ENCODE peak calls at places on chromosomes 16 and 17, in ten cellular contexts. One of them, this sample, is unnamed.

GRCh38 chr16:1188781-1189189 is 35.9 kb downstream of the CACNA1H start:
- DNase-seq in NCI-H1694 treated with DMSO at 0.1 percent for 48 hours: no peak
- DNase-seq in stimulated activated naive CD8-positive, alpha-beta T cell treated with anti-CD3 and anti-CD28 coated beads, Interleukin-15, Interleukin-2, amounts not matched to agents 100 U/mL and 50 U/mL, for 24 hours: peak
- DNase-seq in HCEC 1CT: no peak
- DNase-seq in AG10803: peak
- DNase-seq in activated T-cell treated with anti-CD3 and anti-CD28 coated beads, Interleukin-2, amount 50 U/mL, for 4 hours: peak
- DNase-seq in GM04503: no peak
- DNase-seq in adrenal gland: no peak
- DNase-seq in H9: peak
- DNase-seq in RPMI7951: peak
- DNase-seq in this sample: peak

GRCh38 chr17:59785091-59785799 is 77.8 kb downstream of the VMP1 start:
- DNase-seq in NCI-H1694 treated with DMSO at 0.1 percent for 48 hours: no peak
- DNase-seq in stimulated activated naive CD8-positive, alpha-beta T cell treated with anti-CD3 and anti-CD28 coated beads, Interleukin-15, Interleukin-2, amounts not matched to agents 100 U/mL and 50 U/mL, for 24 hours: no peak
- DNase-seq in HCEC 1CT: no peak
- DNase-seq in AG10803: peak
- DNase-seq in activated T-cell treated with anti-CD3 and anti-CD28 coated beads, Interleukin-2, amount 50 U/mL, for 4 hours: no peak
- DNase-seq in GM04503: no peak
- DNase-seq in adrenal gland: no peak
- DNase-seq in H9: no peak
- DNase-seq in RPMI7951: peak
- DNase-seq in this sample: no peak

GRCh38 chr16:66510711-66511614 is 39.0 kb downstream of the TK2 start:
- DNase-seq in NCI-H1694 treated with DMSO at 0.1 percent for 48 hours: no peak
- DNase-seq in stimulated activated naive CD8-positive, alpha-beta T cell treated with anti-CD3 and anti-CD28 coated beads, Interleukin-15, Interleukin-2, amounts not matched to agents 100 U/mL and 50 U/mL, for 24 hours: no peak
- DNase-seq in HCEC 1CT: no peak
- DNase-seq in AG10803: no peak
- DNase-seq in activated T-cell treated with anti-CD3 and anti-CD28 coated beads, Interleukin-2, amount 50 U/mL, for 4 hours: no peak
- DNase-seq in GM04503: no peak
- DNase-seq in adrenal gland: peak
- DNase-seq in H9: no peak
- DNase-seq in RPMI7951: peak
- DNase-seq in this sample: no peak

GRCh38 chr17:6427284-6427781 is 7.6 kb downstream of the AIPL1 start:
- DNase-seq in NCI-H1694 treated with DMSO at 0.1 percent for 48 hours: no peak
- DNase-seq in stimulated activated naive CD8-positive, alpha-beta T cell treated with anti-CD3 and anti-CD28 coated beads, Interleukin-15, Interleukin-2, amounts not matched to agents 100 U/mL and 50 U/mL, for 24 hours: peak
- DNase-seq in HCEC 1CT: no peak
- DNase-seq in AG10803: peak
- DNase-seq in activated T-cell treated with anti-CD3 and anti-CD28 coated beads, Interleukin-2, amount 50 U/mL, for 4 hours: no peak
- DNase-seq in GM04503: no peak
- DNase-seq in adrenal gland: no peak
- DNase-seq in H9: no peak
- DNase-seq in RPMI7951: peak
- DNase-seq in this sample: no peak

GRCh38 chr17:74387365-74388218 is 20.3 kb downstream of the GPR142 start:
- DNase-seq in NCI-H1694 treated with DMSO at 0.1 percent for 48 hours: no peak
- DNase-seq in stimulated activated naive CD8-positive, alpha-beta T cell treated with anti-CD3 and anti-CD28 coated beads, Interleukin-15, Interleukin-2, amounts not matched to agents 100 U/mL and 50 U/mL, for 24 hours: no peak
- DNase-seq in HCEC 1CT: no peak
- DNase-seq in AG10803: no peak
- DNase-seq in activated T-cell treated with anti-CD3 and anti-CD28 coated beads, Interleukin-2, amount 50 U/mL, for 4 hours: no peak
- DNase-seq in GM04503: no peak
- DNase-seq in adrenal gland: no peak
- DNase-seq in H9: no peak
- DNase-seq in RPMI7951: no peak
- DNase-seq in this sample: no peak

GRCh38 chr16:55470533-55471371 is 8.2 kb upstream of the MMP2 start:
- DNase-seq in NCI-H1694 treated with DMSO at 0.1 percent for 48 hours: no peak
- DNase-seq in stimulated activated naive CD8-positive, alpha-beta T cell treated with anti-CD3 and anti-CD28 coated beads, Interleukin-15, Interleukin-2, amounts not matched to agents 100 U/mL and 50 U/mL, for 24 hours: no peak
- DNase-seq in HCEC 1CT: no peak
- DNase-seq in AG10803: peak
- DNase-seq in activated T-cell treated with anti-CD3 and anti-CD28 coated beads, Interleukin-2, amount 50 U/mL, for 4 hours: no peak
- DNase-seq in GM04503: no peak
- DNase-seq in adrenal gland: no peak
- DNase-seq in H9: peak
- DNase-seq in RPMI7951: peak
- DNase-seq in this sample: peak

GRCh38 chr17:75067856-75068255 is 19.9 kb upstream of the SLC16A5 start:
- DNase-seq in NCI-H1694 treated with DMSO at 0.1 percent for 48 hours: no peak
- DNase-seq in stimulated activated naive CD8-positive, alpha-beta T cell treated with anti-CD3 and anti-CD28 coated beads, Interleukin-15, Interleukin-2, amounts not matched to agents 100 U/mL and 50 U/mL, for 24 hours: no peak
- DNase-seq in HCEC 1CT: no peak
- DNase-seq in AG10803: no peak
- DNase-seq in activated T-cell treated with anti-CD3 and anti-CD28 coated beads, Interleukin-2, amount 50 U/mL, for 4 hours: no peak
- DNase-seq in GM04503: no peak
- DNase-seq in adrenal gland: no peak
- DNase-seq in H9: no peak
- DNase-seq in RPMI7951: no peak
- DNase-seq in this sample: no peak

GRCh38 chr17:40530988-40531971 is 29.9 kb upstream of the TNS4 start:
- DNase-seq in NCI-H1694 treated with DMSO at 0.1 percent for 48 hours: no peak
- DNase-seq in stimulated activated naive CD8-positive, alpha-beta T cell treated with anti-CD3 and anti-CD28 coated beads, Interleukin-15, Interleukin-2, amounts not matched to agents 100 U/mL and 50 U/mL, for 24 hours: peak
- DNase-seq in HCEC 1CT: no peak
- DNase-seq in AG10803: no peak
- DNase-seq in activated T-cell treated with anti-CD3 and anti-CD28 coated beads, Interleukin-2, amount 50 U/mL, for 4 hours: peak
- DNase-seq in GM04503: no peak
- DNase-seq in adrenal gland: no peak
- DNase-seq in H9: no peak
- DNase-seq in RPMI7951: peak
- DNase-seq in this sample: no peak

GRCh38 chr17:77144227-77144626 is 3.5 kb downstream of the SEC14L1 start:
- DNase-seq in NCI-H1694 treated with DMSO at 0.1 percent for 48 hours: no peak
- DNase-seq in stimulated activated naive CD8-positive, alpha-beta T cell treated with anti-CD3 and anti-CD28 coated beads, Interleukin-15, Interleukin-2, amounts not matched to agents 100 U/mL and 50 U/mL, for 24 hours: no peak
- DNase-seq in HCEC 1CT: no peak
- DNase-seq in AG10803: no peak
- DNase-seq in activated T-cell treated with anti-CD3 and anti-CD28 coated beads, Interleukin-2, amount 50 U/mL, for 4 hours: no peak
- DNase-seq in GM04503: no peak
- DNase-seq in adrenal gland: no peak
- DNase-seq in H9: no peak
- DNase-seq in RPMI7951: no peak
- DNase-seq in this sample: no peak

GRCh38 chr16:50721549-50722409 is 20.1 kb upstream of the CYLD start:
- DNase-seq in NCI-H1694 treated with DMSO at 0.1 percent for 48 hours: no peak
- DNase-seq in stimulated activated naive CD8-positive, alpha-beta T cell treated with anti-CD3 and anti-CD28 coated beads, Interleukin-15, Interleukin-2, amounts not matched to agents 100 U/mL and 50 U/mL, for 24 hours: no peak
- DNase-seq in HCEC 1CT: no peak
- DNase-seq in AG10803: no peak
- DNase-seq in activated T-cell treated with anti-CD3 and anti-CD28 coated beads, Interleukin-2, amount 50 U/mL, for 4 hours: no peak
- DNase-seq in GM04503: no peak
- DNase-seq in adrenal gland: no peak
- DNase-seq in H9: no peak
- DNase-seq in RPMI7951: no peak
- DNase-seq in this sample: no peak

GRCh38 chr16:2159052-2159838 is 3.7 kb downstream of the TRAF7 start:
- DNase-seq in NCI-H1694 treated with DMSO at 0.1 percent for 48 hours: no peak
- DNase-seq in stimulated activated naive CD8-positive, alpha-beta T cell treated with anti-CD3 and anti-CD28 coated beads, Interleukin-15, Interleukin-2, amounts not matched to agents 100 U/mL and 50 U/mL, for 24 hours: no peak
- DNase-seq in HCEC 1CT: peak
- DNase-seq in AG10803: peak
- DNase-seq in activated T-cell treated with anti-CD3 and anti-CD28 coated beads, Interleukin-2, amount 50 U/mL, for 4 hours: no peak
- DNase-seq in GM04503: no peak
- DNase-seq in adrenal gland: no peak
- DNase-seq in H9: no peak
- DNase-seq in RPMI7951: no peak
- DNase-seq in this sample: peak

GRCh38 chr16:52002021-52002420 is 544.9 kb downstream of the TOX3 start:
- DNase-seq in NCI-H1694 treated with DMSO at 0.1 percent for 48 hours: no peak
- DNase-seq in stimulated activated naive CD8-positive, alpha-beta T cell treated with anti-CD3 and anti-CD28 coated beads, Interleukin-15, Interleukin-2, amounts not matched to agents 100 U/mL and 50 U/mL, for 24 hours: no peak
- DNase-seq in HCEC 1CT: no peak
- DNase-seq in AG10803: no peak
- DNase-seq in activated T-cell treated with anti-CD3 and anti-CD28 coated beads, Interleukin-2, amount 50 U/mL, for 4 hours: no peak
- DNase-seq in GM04503: no peak
- DNase-seq in adrenal gland: no peak
- DNase-seq in H9: no peak
- DNase-seq in RPMI7951: no peak
- DNase-seq in this sample: no peak

GRCh38 chr16:1125471-1125870 is 27.4 kb upstream of the CACNA1H start:
- DNase-seq in NCI-H1694 treated with DMSO at 0.1 percent for 48 hours: no peak
- DNase-seq in stimulated activated naive CD8-positive, alpha-beta T cell treated with anti-CD3 and anti-CD28 coated beads, Interleukin-15, Interleukin-2, amounts not matched to agents 100 U/mL and 50 U/mL, for 24 hours: peak
- DNase-seq in HCEC 1CT: no peak
- DNase-seq in AG10803: peak
- DNase-seq in activated T-cell treated with anti-CD3 and anti-CD28 coated beads, Interleukin-2, amount 50 U/mL, for 4 hours: no peak
- DNase-seq in GM04503: no peak
- DNase-seq in adrenal gland: no peak
- DNase-seq in H9: no peak
- DNase-seq in RPMI7951: no peak
- DNase-seq in this sample: peak

GRCh38 chr17:44601574-44602372 is 44.5 kb downstream of the FZD2 start:
- DNase-seq in NCI-H1694 treated with DMSO at 0.1 percent for 48 hours: no peak
- DNase-seq in stimulated activated naive CD8-positive, alpha-beta T cell treated with anti-CD3 and anti-CD28 coated beads, Interleukin-15, Interleukin-2, amounts not matched to agents 100 U/mL and 50 U/mL, for 24 hours: no peak
- DNase-seq in HCEC 1CT: no peak
- DNase-seq in AG10803: peak
- DNase-seq in activated T-cell treated with anti-CD3 and anti-CD28 coated beads, Interleukin-2, amount 50 U/mL, for 4 hours: no peak
- DNase-seq in GM04503: no peak
- DNase-seq in adrenal gland: no peak
- DNase-seq in H9: no peak
- DNase-seq in RPMI7951: no peak
- DNase-seq in this sample: no peak

GRCh38 chr17:36690190-36690589 is 88.8 kb downstream of the MRM1 start:
- DNase-seq in NCI-H1694 treated with DMSO at 0.1 percent for 48 hours: no peak
- DNase-seq in stimulated activated naive CD8-positive, alpha-beta T cell treated with anti-CD3 and anti-CD28 coated beads, Interleukin-15, Interleukin-2, amounts not matched to agents 100 U/mL and 50 U/mL, for 24 hours: no peak
- DNase-seq in HCEC 1CT: no peak
- DNase-seq in AG10803: no peak
- DNase-seq in activated T-cell treated with anti-CD3 and anti-CD28 coated beads, Interleukin-2, amount 50 U/mL, for 4 hours: no peak
- DNase-seq in GM04503: no peak
- DNase-seq in adrenal gland: no peak
- DNase-seq in H9: no peak
- DNase-seq in RPMI7951: no peak
- DNase-seq in this sample: no peak

GRCh38 chr17:14107889-14108288 is 38.6 kb downstream of the COX10 start:
- DNase-seq in NCI-H1694 treated with DMSO at 0.1 percent for 48 hours: no peak
- DNase-seq in stimulated activated naive CD8-positive, alpha-beta T cell treated with anti-CD3 and anti-CD28 coated beads, Interleukin-15, Interleukin-2, amounts not matched to agents 100 U/mL and 50 U/mL, for 24 hours: no peak
- DNase-seq in HCEC 1CT: no peak
- DNase-seq in AG10803: no peak
- DNase-seq in activated T-cell treated with anti-CD3 and anti-CD28 coated beads, Interleukin-2, amount 50 U/mL, for 4 hours: no peak
- DNase-seq in GM04503: no peak
- DNase-seq in adrenal gland: no peak
- DNase-seq in H9: no peak
- DNase-seq in RPMI7951: no peak
- DNase-seq in this sample: no peak

GRCh38 chr17:77296769-77297409 is 156.1 kb downstream of the SEC14L1 start:
- DNase-seq in NCI-H1694 treated with DMSO at 0.1 percent for 48 hours: no peak
- DNase-seq in stimulated activated naive CD8-positive, alpha-beta T cell treated with anti-CD3 and anti-CD28 coated beads, Interleukin-15, Interleukin-2, amounts not matched to agents 100 U/mL and 50 U/mL, for 24 hours: no peak
- DNase-seq in HCEC 1CT: no peak
- DNase-seq in AG10803: no peak
- DNase-seq in activated T-cell treated with anti-CD3 and anti-CD28 coated beads, Interleukin-2, amount 50 U/mL, for 4 hours: no peak
- DNase-seq in GM04503: no peak
- DNase-seq in adrenal gland: no peak
- DNase-seq in H9: no peak
- DNase-seq in RPMI7951: no peak
- DNase-seq in this sample: no peak

GRCh38 chr17:6413073-6413472 is 21.8 kb downstream of the AIPL1 start:
- DNase-seq in NCI-H1694 treated with DMSO at 0.1 percent for 48 hours: peak
- DNase-seq in stimulated activated naive CD8-positive, alpha-beta T cell treated with anti-CD3 and anti-CD28 coated beads, Interleukin-15, Interleukin-2, amounts not matched to agents 100 U/mL and 50 U/mL, for 24 hours: no peak
- DNase-seq in HCEC 1CT: peak
- DNase-seq in AG10803: peak
- DNase-seq in activated T-cell treated with anti-CD3 and anti-CD28 coated beads, Interleukin-2, amount 50 U/mL, for 4 hours: no peak
- DNase-seq in GM04503: no peak
- DNase-seq in adrenal gland: no peak
- DNase-seq in H9: no peak
- DNase-seq in RPMI7951: peak
- DNase-seq in this sample: peak

GRCh38 chr16:3057181-3058166 is 8.0 kb upstream of the IL32 start:
- DNase-seq in NCI-H1694 treated with DMSO at 0.1 percent for 48 hours: no peak
- DNase-seq in stimulated activated naive CD8-positive, alpha-beta T cell treated with anti-CD3 and anti-CD28 coated beads, Interleukin-15, Interleukin-2, amounts not matched to agents 100 U/mL and 50 U/mL, for 24 hours: no peak
- DNase-seq in HCEC 1CT: no peak
- DNase-seq in AG10803: no peak
- DNase-seq in activated T-cell treated with anti-CD3 and anti-CD28 coated beads, Interleukin-2, amount 50 U/mL, for 4 hours: no peak
- DNase-seq in GM04503: no peak
- DNase-seq in adrenal gland: no peak
- DNase-seq in H9: no peak
- DNase-seq in RPMI7951: no peak
- DNase-seq in this sample: no peak

GRCh38 chr17:48646183-48647102 is 20.3 kb upstream of the HOXB9 start:
- DNase-seq in NCI-H1694 treated with DMSO at 0.1 percent for 48 hours: no peak
- DNase-seq in stimulated activated naive CD8-positive, alpha-beta T cell treated with anti-CD3 and anti-CD28 coated beads, Interleukin-15, Interleukin-2, amounts not matched to agents 100 U/mL and 50 U/mL, for 24 hours: peak
- DNase-seq in HCEC 1CT: no peak
- DNase-seq in AG10803: peak
- DNase-seq in activated T-cell treated with anti-CD3 and anti-CD28 coated beads, Interleukin-2, amount 50 U/mL, for 4 hours: peak
- DNase-seq in GM04503: no peak
- DNase-seq in adrenal gland: no peak
- DNase-seq in H9: peak
- DNase-seq in RPMI7951: no peak
- DNase-seq in this sample: no peak

GRCh38 chr16:88955906-88956305 is 21.1 kb downstream of the CBFA2T3 start:
- DNase-seq in NCI-H1694 treated with DMSO at 0.1 percent for 48 hours: no peak
- DNase-seq in stimulated activated naive CD8-positive, alpha-beta T cell treated with anti-CD3 and anti-CD28 coated beads, Interleukin-15, Interleukin-2, amounts not matched to agents 100 U/mL and 50 U/mL, for 24 hours: no peak
- DNase-seq in HCEC 1CT: no peak
- DNase-seq in AG10803: no peak
- DNase-seq in activated T-cell treated with anti-CD3 and anti-CD28 coated beads, Interleukin-2, amount 50 U/mL, for 4 hours: no peak
- DNase-seq in GM04503: no peak
- DNase-seq in adrenal gland: no peak
- DNase-seq in H9: no peak
- DNase-seq in RPMI7951: no peak
- DNase-seq in this sample: no peak

GRCh38 chr17:57366177-57366557 is 109.8 kb downstream of the MSI2 start:
- DNase-seq in NCI-H1694 treated with DMSO at 0.1 percent for 48 hours: no peak
- DNase-seq in stimulated activated naive CD8-positive, alpha-beta T cell treated with anti-CD3 and anti-CD28 coated beads, Interleukin-15, Interleukin-2, amounts not matched to agents 100 U/mL and 50 U/mL, for 24 hours: no peak
- DNase-seq in HCEC 1CT: no peak
- DNase-seq in AG10803: no peak
- DNase-seq in activated T-cell treated with anti-CD3 and anti-CD28 coated beads, Interleukin-2, amount 50 U/mL, for 4 hours: no peak
- DNase-seq in GM04503: no peak
- DNase-seq in adrenal gland: no peak
- DNase-seq in H9: no peak
- DNase-seq in RPMI7951: no peak
- DNase-seq in this sample: no peak

GRCh38 chr17:46082293-46082692 is 83.2 kb downstream of the STH start:
- DNase-seq in NCI-H1694 treated with DMSO at 0.1 percent for 48 hours: no peak
- DNase-seq in stimulated activated naive CD8-positive, alpha-beta T cell treated with anti-CD3 and anti-CD28 coated beads, Interleukin-15, Interleukin-2, amounts not matched to agents 100 U/mL and 50 U/mL, for 24 hours: no peak
- DNase-seq in HCEC 1CT: no peak
- DNase-seq in AG10803: no peak
- DNase-seq in activated T-cell treated with anti-CD3 and anti-CD28 coated beads, Interleukin-2, amount 50 U/mL, for 4 hours: no peak
- DNase-seq in GM04503: no peak
- DNase-seq in adrenal gland: no peak
- DNase-seq in H9: no peak
- DNase-seq in RPMI7951: no peak
- DNase-seq in this sample: no peak

GRCh38 chr16:87438611-87438985 is 46.5 kb downstream of the MAP1LC3B start:
- DNase-seq in NCI-H1694 treated with DMSO at 0.1 percent for 48 hours: no peak
- DNase-seq in stimulated activated naive CD8-positive, alpha-beta T cell treated with anti-CD3 and anti-CD28 coated beads, Interleukin-15, Interleukin-2, amounts not matched to agents 100 U/mL and 50 U/mL, for 24 hours: no peak
- DNase-seq in HCEC 1CT: no peak
- DNase-seq in AG10803: no peak
- DNase-seq in activated T-cell treated with anti-CD3 and anti-CD28 coated beads, Interleukin-2, amount 50 U/mL, for 4 hours: no peak
- DNase-seq in GM04503: no peak
- DNase-seq in adrenal gland: no peak
- DNase-seq in H9: no peak
- DNase-seq in RPMI7951: no peak
- DNase-seq in this sample: no peak

GRCh38 chr17:68101992-68102758 is 66.6 kb downstream of the KPNA2 start:
- DNase-seq in NCI-H1694 treated with DMSO at 0.1 percent for 48 hours: no peak
- DNase-seq in stimulated activated naive CD8-positive, alpha-beta T cell treated with anti-CD3 and anti-CD28 coated beads, Interleukin-15, Interleukin-2, amounts not matched to agents 100 U/mL and 50 U/mL, for 24 hours: peak
- DNase-seq in HCEC 1CT: no peak
- DNase-seq in AG10803: no peak
- DNase-seq in activated T-cell treated with anti-CD3 and anti-CD28 coated beads, Interleukin-2, amount 50 U/mL, for 4 hours: no peak
- DNase-seq in GM04503: no peak
- DNase-seq in adrenal gland: peak
- DNase-seq in H9: no peak
- DNase-seq in RPMI7951: no peak
- DNase-seq in this sample: peak

GRCh38 chr17:11900103-11900502 is 97.2 kb downstream of the ZNF18 start:
- DNase-seq in NCI-H1694 treated with DMSO at 0.1 percent for 48 hours: no peak
- DNase-seq in stimulated activated naive CD8-positive, alpha-beta T cell treated with anti-CD3 and anti-CD28 coated beads, Interleukin-15, Interleukin-2, amounts not matched to agents 100 U/mL and 50 U/mL, for 24 hours: no peak
- DNase-seq in HCEC 1CT: no peak
- DNase-seq in AG10803: no peak
- DNase-seq in activated T-cell treated with anti-CD3 and anti-CD28 coated beads, Interleukin-2, amount 50 U/mL, for 4 hours: no peak
- DNase-seq in GM04503: no peak
- DNase-seq in adrenal gland: no peak
- DNase-seq in H9: no peak
- DNase-seq in RPMI7951: no peak
- DNase-seq in this sample: no peak

GRCh38 chr16:86306811-86307517 is 203.4 kb upstream of the FOXF1 start:
- DNase-seq in NCI-H1694 treated with DMSO at 0.1 percent for 48 hours: no peak
- DNase-seq in stimulated activated naive CD8-positive, alpha-beta T cell treated with anti-CD3 and anti-CD28 coated beads, Interleukin-15, Interleukin-2, amounts not matched to agents 100 U/mL and 50 U/mL, for 24 hours: no peak
- DNase-seq in HCEC 1CT: peak
- DNase-seq in AG10803: peak
- DNase-seq in activated T-cell treated with anti-CD3 and anti-CD28 coated beads, Interleukin-2, amount 50 U/mL, for 4 hours: no peak
- DNase-seq in GM04503: peak
- DNase-seq in adrenal gland: no peak
- DNase-seq in H9: no peak
- DNase-seq in RPMI7951: peak
- DNase-seq in this sample: peak

GRCh38 chr17:61490540-61490975 is 38.3 kb downstream of the TBX4 start:
- DNase-seq in NCI-H1694 treated with DMSO at 0.1 percent for 48 hours: no peak
- DNase-seq in stimulated activated naive CD8-positive, alpha-beta T cell treated with anti-CD3 and anti-CD28 coated beads, Interleukin-15, Interleukin-2, amounts not matched to agents 100 U/mL and 50 U/mL, for 24 hours: no peak
- DNase-seq in HCEC 1CT: peak
- DNase-seq in AG10803: peak
- DNase-seq in activated T-cell treated with anti-CD3 and anti-CD28 coated beads, Interleukin-2, amount 50 U/mL, for 4 hours: no peak
- DNase-seq in GM04503: peak
- DNase-seq in adrenal gland: no peak
- DNase-seq in H9: no peak
- DNase-seq in RPMI7951: peak
- DNase-seq in this sample: peak